ENCODE peak calls at places on chromosome 9, in five cellular contexts. One of them, this sample, is unnamed.

GRCh38 chr9:7782390-7783120 is 17.0 kb downstream of the DMAC1 start:
- DNase-seq in HCT116: no peak
- DNase-seq in SK-N-SH: no peak
- DNase-seq in sigmoid colon: no peak
- DNase-seq in stomach: no peak
- DNase-seq in this sample: no peak

GRCh38 chr9:88804289-88804596 is 187.0 kb upstream of the S1PR3 start:
- DNase-seq in HCT116: no peak
- DNase-seq in stomach: no peak
- DNase-seq in sigmoid colon: no peak
- DNase-seq in SK-N-SH: no peak
- DNase-seq in this sample: no peak

GRCh38 chr9:135770203-135770535 is 68.2 kb downstream of the KCNT1 start:
- DNase-seq in HCT116: no peak
- DNase-seq in sigmoid colon: no peak
- DNase-seq in SK-N-SH: no peak
- DNase-seq in stomach: no peak
- DNase-seq in this sample: no peak

GRCh38 chr9:75238311-75238976 is 150.1 kb downstream of the OSTF1 start:
- DNase-seq in sigmoid colon: no peak
- DNase-seq in HCT116: peak
- DNase-seq in SK-N-SH: peak
- DNase-seq in stomach: peak
- DNase-seq in this sample: peak

GRCh38 chr9:129673602-129674001 is 8.2 kb downstream of the PRRX2 start:
- DNase-seq in HCT116: no peak
- DNase-seq in stomach: no peak
- DNase-seq in SK-N-SH: peak
- DNase-seq in sigmoid colon: no peak
- DNase-seq in this sample: no peak

GRCh38 chr9:124371183-124371582 is 44.1 kb downstream of the PSMB7 start:
- DNase-seq in HCT116: no peak
- DNase-seq in stomach: no peak
- DNase-seq in sigmoid colon: no peak
- DNase-seq in SK-N-SH: no peak
- DNase-seq in this sample: no peak

GRCh38 chr9:93082841-93083411 is 13.1 kb upstream of the CARD19 start:
- DNase-seq in stomach: no peak
- DNase-seq in SK-N-SH: peak
- DNase-seq in HCT116: no peak
- DNase-seq in sigmoid colon: peak
- DNase-seq in this sample: no peak

GRCh38 chr9:131738838-131739191 is 1.1 kb downstream of the RAPGEF1 start:
- DNase-seq in SK-N-SH: no peak
- DNase-seq in sigmoid colon: no peak
- DNase-seq in stomach: peak
- DNase-seq in HCT116: no peak
- DNase-seq in this sample: peak

GRCh38 chr9:138112791-138113600 is 235.4 kb downstream of the CACNA1B start:
- DNase-seq in stomach: peak
- DNase-seq in HCT116: no peak
- DNase-seq in SK-N-SH: no peak
- DNase-seq in sigmoid colon: no peak
- DNase-seq in this sample: no peak

GRCh38 chr9:110161940-110162339 is 46.0 kb downstream of the C9orf152 start:
- DNase-seq in SK-N-SH: no peak
- DNase-seq in stomach: no peak
- DNase-seq in HCT116: no peak
- DNase-seq in sigmoid colon: no peak
- DNase-seq in this sample: no peak

GRCh38 chr9:91192379-91192775 is 169.3 kb downstream of the AUH start:
- DNase-seq in HCT116: no peak
- DNase-seq in stomach: no peak
- DNase-seq in SK-N-SH: no peak
- DNase-seq in sigmoid colon: no peak
- DNase-seq in this sample: no peak

GRCh38 chr9:38421498-38422211 is 2.6 kb downstream of the IGFBPL1 start:
- DNase-seq in stomach: no peak
- DNase-seq in sigmoid colon: no peak
- DNase-seq in SK-N-SH: peak
- DNase-seq in HCT116: no peak
- DNase-seq in this sample: no peak

GRCh38 chr9:97840521-97840920 is 12.5 kb upstream of the FOXE1 start:
- DNase-seq in sigmoid colon: no peak
- DNase-seq in HCT116: no peak
- DNase-seq in stomach: no peak
- DNase-seq in SK-N-SH: no peak
- DNase-seq in this sample: no peak

GRCh38 chr9:34437006-34437925 is 21.1 kb downstream of the FAM219A start:
- DNase-seq in HCT116: peak
- DNase-seq in SK-N-SH: peak
- DNase-seq in stomach: peak
- DNase-seq in sigmoid colon: peak
- DNase-seq in this sample: peak

GRCh38 chr9:93586290-93587057 is 10.1 kb downstream of the PHF2 start:
- DNase-seq in HCT116: no peak
- DNase-seq in sigmoid colon: no peak
- DNase-seq in stomach: no peak
- DNase-seq in SK-N-SH: no peak
- DNase-seq in this sample: no peak

GRCh38 chr9:124527781-124528180 is 20.6 kb upstream of the NR5A1 start:
- DNase-seq in stomach: no peak
- DNase-seq in sigmoid colon: no peak
- DNase-seq in HCT116: no peak
- DNase-seq in SK-N-SH: no peak
- DNase-seq in this sample: no peak

GRCh38 chr9:100368672-100369071 is 15.9 kb upstream of the TEX10 start:
- DNase-seq in HCT116: no peak
- DNase-seq in stomach: no peak
- DNase-seq in SK-N-SH: no peak
- DNase-seq in sigmoid colon: no peak
- DNase-seq in this sample: no peak

GRCh38 chr9:37325778-37326177 is 96.7 kb upstream of the GRHPR start:
- DNase-seq in SK-N-SH: no peak
- DNase-seq in sigmoid colon: no peak
- DNase-seq in stomach: no peak
- DNase-seq in HCT116: no peak
- DNase-seq in this sample: no peak

GRCh38 chr9:94782367-94783120 is 56.0 kb downstream of the AOPEP start:
- DNase-seq in sigmoid colon: no peak
- DNase-seq in stomach: no peak
- DNase-seq in SK-N-SH: no peak
- DNase-seq in HCT116: no peak
- DNase-seq in this sample: no peak

GRCh38 chr9:126456396-126456795 is 129.8 kb downstream of the MVB12B start:
- DNase-seq in HCT116: no peak
- DNase-seq in sigmoid colon: no peak
- DNase-seq in stomach: no peak
- DNase-seq in SK-N-SH: no peak
- DNase-seq in this sample: no peak

GRCh38 chr9:37220971-37221370 is 100.6 kb downstream of the ZCCHC7 start:
- DNase-seq in sigmoid colon: no peak
- DNase-seq in stomach: no peak
- DNase-seq in HCT116: no peak
- DNase-seq in SK-N-SH: no peak
- DNase-seq in this sample: no peak

GRCh38 chr9:34179528-34180138 is 790 bp downstream of the UBAP1 start:
- DNase-seq in stomach: peak
- DNase-seq in SK-N-SH: no peak
- DNase-seq in sigmoid colon: peak
- DNase-seq in HCT116: no peak
- DNase-seq in this sample: peak

GRCh38 chr9:131959887-131960286 is 119.8 kb downstream of the MED27 start:
- DNase-seq in SK-N-SH: no peak
- DNase-seq in HCT116: no peak
- DNase-seq in stomach: no peak
- DNase-seq in sigmoid colon: no peak
- DNase-seq in this sample: no peak

GRCh38 chr9:34929506-34930102 is 28.5 kb upstream of the PHF24 start:
- DNase-seq in stomach: peak
- DNase-seq in HCT116: peak
- DNase-seq in SK-N-SH: peak
- DNase-seq in sigmoid colon: no peak
- DNase-seq in this sample: no peak

GRCh38 chr9:14158911-14159310 is 155.0 kb downstream of the NFIB start:
- DNase-seq in HCT116: no peak
- DNase-seq in SK-N-SH: no peak
- DNase-seq in sigmoid colon: no peak
- DNase-seq in stomach: no peak
- DNase-seq in this sample: no peak

GRCh38 chr9:8627944-8628679 is 828.5 kb upstream of the DMAC1 start:
- DNase-seq in stomach: no peak
- DNase-seq in sigmoid colon: no peak
- DNase-seq in HCT116: no peak
- DNase-seq in SK-N-SH: no peak
- DNase-seq in this sample: no peak

GRCh38 chr9:75233011-75233410 is 144.7 kb downstream of the OSTF1 start:
- DNase-seq in HCT116: no peak
- DNase-seq in stomach: no peak
- DNase-seq in sigmoid colon: no peak
- DNase-seq in SK-N-SH: no peak
- DNase-seq in this sample: no peak

GRCh38 chr9:92963831-92964606 is 16.7 kb downstream of the FGD3 start:
- DNase-seq in sigmoid colon: no peak
- DNase-seq in SK-N-SH: no peak
- DNase-seq in stomach: peak
- DNase-seq in HCT116: no peak
- DNase-seq in this sample: peak

GRCh38 chr9:137053944-137054931 is at the start of gene ENTPD2:
- DNase-seq in SK-N-SH: no peak
- DNase-seq in stomach: peak
- DNase-seq in sigmoid colon: no peak
- DNase-seq in HCT116: no peak
- DNase-seq in this sample: peak
- TF ChIP-seq POLR2AphosphoS5 in SK-N-SH: no peak
- TF ChIP-seq POLR2AphosphoS5 in stomach: no peak
- TF ChIP-seq POLR2AphosphoS5 in sigmoid colon: no peak
- TF ChIP-seq POLR2AphosphoS5 in HCT116: peak
- TF ChIP-seq POLR2AphosphoS5 in this sample: peak

GRCh38 chr9:69330580-69330979 is 5.6 kb downstream of the ENTREP1 start:
- DNase-seq in HCT116: no peak
- DNase-seq in SK-N-SH: no peak
- DNase-seq in sigmoid colon: no peak
- DNase-seq in stomach: no peak
- DNase-seq in this sample: no peak

GRCh38 chr9:69334310-69334709 is 9.3 kb downstream of the ENTREP1 start:
- DNase-seq in HCT116: no peak
- DNase-seq in sigmoid colon: no peak
- DNase-seq in stomach: no peak
- DNase-seq in SK-N-SH: no peak
- DNase-seq in this sample: no peak

GRCh38 chr9:69333716-69334115 is 8.7 kb downstream of the ENTREP1 start:
- DNase-seq in sigmoid colon: no peak
- DNase-seq in HCT116: no peak
- DNase-seq in SK-N-SH: no peak
- DNase-seq in stomach: no peak
- DNase-seq in this sample: no peak

GRCh38 chr9:69332067-69332685 is 7.2 kb downstream of the ENTREP1 start:
- DNase-seq in stomach: no peak
- DNase-seq in sigmoid colon: no peak
- DNase-seq in SK-N-SH: no peak
- DNase-seq in HCT116: no peak
- DNase-seq in this sample: no peak

GRCh38 chr9:69331444-69331843 is 6.4 kb downstream of the ENTREP1 start:
- DNase-seq in HCT116: no peak
- DNase-seq in SK-N-SH: no peak
- DNase-seq in stomach: no peak
- DNase-seq in sigmoid colon: no peak
- DNase-seq in this sample: no peak
- H3K27ac ChIP-seq in HCT116: no peak
- H3K27ac ChIP-seq in SK-N-SH: no peak
- H3K27ac ChIP-seq in stomach: no peak
- H3K27ac ChIP-seq in sigmoid colon: no peak
- H3K27ac ChIP-seq in this sample: no peak

DNA sequence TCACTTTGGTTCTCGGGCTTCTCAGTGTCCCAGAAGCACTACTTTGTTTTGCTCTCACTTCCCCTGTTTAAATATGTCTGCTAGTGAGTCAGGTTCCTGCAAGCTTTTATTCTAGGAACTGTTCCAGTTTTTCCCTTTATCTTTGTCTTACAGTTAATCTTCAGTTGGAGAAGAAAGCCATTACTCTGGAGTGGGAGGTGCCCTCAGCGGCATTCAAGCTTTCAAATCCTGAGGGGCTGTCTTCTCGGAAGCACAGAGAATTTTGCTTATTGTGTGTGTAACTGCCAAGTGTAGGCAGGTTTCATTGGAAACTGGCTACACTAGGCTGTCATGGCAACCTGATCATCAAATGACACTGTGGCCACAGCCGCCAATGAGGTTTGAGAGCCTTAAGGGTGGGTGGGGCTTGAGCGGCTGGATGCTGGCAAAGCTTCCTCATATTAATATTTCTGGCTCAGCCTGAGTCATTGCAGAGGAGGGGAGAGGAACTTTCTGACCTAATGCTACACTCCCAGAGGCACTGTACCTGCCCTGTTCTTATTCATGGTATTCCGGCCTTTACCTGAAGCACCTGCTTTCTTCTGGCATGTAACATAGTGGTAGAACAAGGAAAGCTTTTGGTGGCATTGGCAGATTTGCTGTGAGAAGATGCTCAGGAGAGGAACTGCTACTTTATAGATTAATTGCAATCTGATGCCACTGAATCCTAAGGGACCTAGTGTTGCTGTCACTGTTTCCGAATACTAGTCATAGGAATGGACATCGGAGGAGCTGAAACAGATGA is 26.3 kb downstream of the SLC25A25 start:
- DNase-seq in sigmoid colon: peak
- DNase-seq in stomach: peak
- DNase-seq in SK-N-SH: peak
- DNase-seq in HCT116: peak
- DNase-seq in this sample: peak
- TF ChIP-seq POLR2AphosphoS5 in sigmoid colon: peak
- TF ChIP-seq POLR2AphosphoS5 in stomach: peak
- TF ChIP-seq POLR2AphosphoS5 in SK-N-SH: peak
- TF ChIP-seq POLR2AphosphoS5 in HCT116: peak
- TF ChIP-seq POLR2AphosphoS5 in this sample: peak

DNA sequence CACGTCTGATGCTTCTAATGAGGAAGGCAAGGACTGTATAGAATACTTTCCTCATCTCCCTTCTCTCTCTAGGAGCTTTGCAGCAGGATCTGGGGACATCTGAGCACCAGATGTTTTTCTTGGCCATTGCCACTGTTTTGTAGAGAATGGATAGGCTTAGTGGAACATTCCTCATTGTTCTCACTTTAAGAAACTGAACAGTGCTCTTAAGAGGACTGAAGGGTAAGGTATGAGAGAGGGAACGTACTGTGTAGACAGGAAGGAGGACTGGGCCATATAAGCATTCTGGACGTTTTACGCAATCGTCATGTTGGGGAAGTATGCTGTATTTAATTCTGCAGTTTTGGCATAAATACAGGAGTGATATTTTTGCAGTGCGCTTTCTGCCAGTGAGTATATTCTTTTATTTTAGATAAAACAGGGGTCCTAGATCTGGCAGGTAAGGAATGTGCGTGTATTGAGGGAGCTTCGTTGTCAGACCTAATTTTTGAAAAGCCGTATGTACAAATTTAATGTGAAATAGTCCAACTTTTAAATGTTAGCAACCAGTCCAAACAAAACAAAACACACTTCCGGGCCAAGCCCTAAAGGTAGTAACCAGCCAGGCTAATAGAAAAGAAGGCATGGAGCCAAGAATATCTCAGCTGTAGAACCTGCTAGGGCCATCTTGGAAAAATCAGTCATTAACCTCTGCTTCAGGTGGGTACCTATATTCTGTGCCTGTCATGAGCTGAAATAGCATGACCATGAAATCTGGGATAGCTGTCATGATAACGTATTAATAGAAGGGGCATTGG is 70.8 kb downstream of the SMARCA2 start:
- DNase-seq in SK-N-SH: peak
- DNase-seq in sigmoid colon: no peak
- DNase-seq in stomach: no peak
- DNase-seq in HCT116: no peak
- DNase-seq in this sample: no peak
- H3K27ac ChIP-seq in SK-N-SH: peak
- H3K27ac ChIP-seq in sigmoid colon: peak
- H3K27ac ChIP-seq in stomach: no peak
- H3K27ac ChIP-seq in HCT116: no peak
- H3K27ac ChIP-seq in this sample: no peak